ENCODE peak calls at places on chromosomes 2 and 18, in nine cellular contexts. F, Z, Y, I, Q, D, E, O and A are unnamed samples.

GRCh38 chr2:191555092-191555742 is 122.7 kb upstream of the NABP1 start:
- DNase-seq in F (peak; percentile 67), Z (peak; percentile 77), Y (peak; percentile 82), I (peak; percentile 80), Q (peak; percentile 85), D (peak; percentile 82), E (peak; percentile 73), O (peak; percentile 93), A (peak; percentile 64)

GRCh38 chr18:58025733-58026132 is 18.3 kb upstream of the NEDD4L start:
- DNase-seq in F (no peak), Z (no peak), Y (peak; percentile 34), I (peak; percentile 15), Q (no peak), D (no peak), E (no peak), O (no peak), A (no peak)

GRCh38 chr2:168155036-168155435 is 92.4 kb downstream of the STK39 start:
- DNase-seq in F (no peak), Z (no peak), Y (no peak), I (peak; percentile 42), Q (no peak), D (no peak), E (no peak), O (no peak), A (no peak)

GRCh38 chr2:43019536-43020183 is 206.7 kb downstream of the ZFP36L2 start:
- DNase-seq in F (no peak), Z (no peak), Y (no peak), I (no peak), Q (no peak), D (no peak), E (no peak), O (no peak), A (no peak)

GRCh38 chr2:74619651-74620297 is 28.4 kb downstream of the M1AP start:
- DNase-seq in F (peak; percentile 37), Z (no peak), Y (no peak), I (no peak), Q (no peak), D (no peak), E (no peak), O (no peak), A (no peak)

GRCh38 chr2:215378045-215378444 is 57.8 kb downstream of the FN1 start:
- DNase-seq in F (no peak), Z (no peak), Y (no peak), I (no peak), Q (no peak), D (no peak), E (no peak), O (no peak), A (no peak)

GRCh38 chr18:9417081-9417841 is 58.1 kb upstream of the RALBP1 start:
- DNase-seq in F (peak; percentile 72), Z (no peak), Y (peak; percentile 63), I (peak; percentile 11), Q (no peak), D (no peak), E (no peak), O (no peak), A (peak; percentile 47)

GRCh38 chr2:172021955-172022354 is 22.2 kb downstream of the METAP1D start:
- DNase-seq in F (peak; percentile 27), Z (no peak), Y (peak; percentile 65), I (peak; percentile 59), Q (no peak), D (no peak), E (no peak), O (no peak), A (no peak)

GRCh38 chr2:15507061-15507460 is 54.1 kb downstream of the NBAS start:
- DNase-seq in F (no peak), Z (no peak), Y (no peak), I (no peak), Q (no peak), D (no peak), E (no peak), O (no peak), A (no peak)

GRCh38 chr2:240579071-240579762 is 7.3 kb upstream of the CAPN10 start:
- DNase-seq in F (no peak), Z (no peak), Y (no peak), I (no peak), Q (no peak), D (no peak), E (no peak), O (no peak), A (no peak)

GRCh38 chr2:71609029-71609428 is 155.7 kb downstream of the DYSF start:
- DNase-seq in F (no peak), Z (peak; percentile 36), Y (no peak), I (no peak), Q (no peak), D (no peak), E (no peak), O (peak; percentile 10), A (peak; percentile 13)

DNA sequence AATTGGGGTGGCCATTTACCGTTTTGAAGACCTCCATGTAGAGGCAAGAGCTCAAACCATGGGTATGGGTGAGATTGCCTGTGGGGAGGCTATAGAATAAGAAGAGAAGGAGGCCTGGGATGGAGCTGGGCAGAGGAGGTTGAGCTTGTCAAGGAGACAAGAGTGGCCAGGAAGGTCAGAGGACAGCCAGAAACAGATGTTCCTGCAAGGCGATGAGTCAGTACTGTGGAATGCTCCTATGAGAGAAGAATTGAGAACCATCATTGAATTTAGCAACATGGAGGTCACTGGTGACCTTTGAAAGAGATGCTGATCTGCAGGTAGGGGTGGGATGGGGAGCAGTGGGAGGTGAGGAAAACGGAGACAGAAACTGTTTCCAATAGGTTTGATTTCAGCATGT is 3.5 kb downstream of the ACSL3 start:
- DNase-seq in F (no peak), Z (no peak), Y (peak; percentile 83), I (peak; percentile 83), Q (no peak), D (no peak), E (peak; percentile 61), O (no peak), A (peak; percentile 49)
- H3K4me3 ChIP-seq in F (no peak overlapping the region), Z (no peak overlapping the region), Y (no peak overlapping the region), I (no peak overlapping the region), Q (no peak overlapping the region), D (no peak overlapping the region), E (peak overlapping the region; percentile 99), O (no peak overlapping the region), A (no peak overlapping the region)

GRCh38 chr2:101842471-101842870 is 145.0 kb downstream of the MAP4K4 start:
- DNase-seq in F (no peak), Z (no peak), Y (no peak), I (no peak), Q (no peak), D (no peak), E (no peak), O (no peak), A (no peak)

GRCh38 chr2:101841679-101842327 is 144.3 kb downstream of the MAP4K4 start:
- DNase-seq in F (no peak), Z (no peak), Y (no peak), I (no peak), Q (no peak), D (no peak), E (no peak), O (no peak), A (no peak)

GRCh38 chr2:101844055-101844635 is 146.6 kb downstream of the MAP4K4 start:
- DNase-seq in F (no peak), Z (no peak), Y (peak; percentile 87), I (peak; percentile 63), Q (no peak), D (no peak), E (no peak), O (no peak), A (no peak)

GRCh38 chr2:101843048-101843447 is 145.5 kb downstream of the MAP4K4 start:
- DNase-seq in F (no peak), Z (no peak), Y (peak; percentile 77), I (no peak), Q (no peak), D (no peak), E (no peak), O (no peak), A (no peak)

DNA sequence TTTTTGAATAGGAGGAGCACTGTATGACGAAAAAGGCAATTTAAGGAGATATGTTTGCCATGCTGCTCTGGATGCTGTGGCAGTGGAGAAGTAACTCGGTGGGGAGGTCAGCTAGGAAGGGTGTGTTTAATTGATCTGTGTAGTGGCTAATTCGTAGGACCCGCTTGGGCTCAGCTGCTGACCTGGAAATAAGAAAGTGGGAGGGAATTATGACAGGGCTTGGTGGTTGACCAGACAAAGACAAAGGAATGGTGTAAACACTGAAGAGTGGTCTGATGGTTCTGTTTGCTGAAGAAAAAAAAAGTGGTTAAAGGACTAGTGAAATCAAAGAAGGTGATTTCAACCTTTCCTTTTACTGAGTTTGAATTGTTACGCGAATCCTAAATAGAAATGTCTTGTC is 146.0 kb downstream of the MAP4K4 start:
- DNase-seq in F (no peak), Z (no peak), Y (no peak), I (no peak), Q (no peak), D (no peak), E (no peak), O (no peak), A (no peak)
- H3K36me3 ChIP-seq in F (peaks cover 35% of the 10 kb centered on the region), Z (peaks cover 87% of the 10 kb centered on the region), Y (peaks cover 82% of the 10 kb centered on the region), I (peaks cover 10% of the 10 kb centered on the region), Q (peaks cover 14% of the 10 kb centered on the region), D (peaks cover 92% of the 10 kb centered on the region), E (peaks cover 43% of the 10 kb centered on the region), O (no peaks in the 10 kb centered on the region), A (peaks cover 17% of the 10 kb centered on the region)

DNA sequence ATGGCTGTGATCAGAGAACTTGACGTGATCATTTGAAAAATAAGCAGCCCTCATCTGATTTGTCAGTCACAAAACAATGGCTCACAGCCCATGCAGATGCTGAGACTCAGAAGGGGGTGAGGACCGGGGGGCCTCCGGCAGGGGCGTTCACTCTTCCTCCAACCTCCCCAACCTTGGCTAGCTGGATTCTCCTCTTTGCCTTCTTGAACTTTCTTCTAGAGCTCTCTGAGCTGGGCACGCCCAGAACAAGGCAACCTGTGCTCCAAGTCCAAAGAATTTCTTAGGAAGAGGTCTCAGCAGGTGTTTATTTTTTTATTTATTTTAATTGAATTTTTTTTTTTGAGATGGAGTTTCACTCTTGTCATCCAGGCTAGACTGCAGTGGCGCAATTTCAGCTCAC is 16.4 kb downstream of the EDAR start:
- DNase-seq in F (no peak), Z (no peak), Y (no peak), I (no peak), Q (no peak), D (no peak), E (no peak), O (peak; percentile 61), A (no peak)
- H3K27me3 ChIP-seq in F (no peaks in the 10 kb centered on the region), Z (no peaks in the 10 kb centered on the region), Y (peaks cover 36% of the 10 kb centered on the region), I (peaks cover 26% of the 10 kb centered on the region), Q (no peaks in the 10 kb centered on the region), D (no peaks in the 10 kb centered on the region), E (peaks cover 35% of the 10 kb centered on the region), O (no peaks in the 10 kb centered on the region), A (no peaks in the 10 kb centered on the region)

DNA sequence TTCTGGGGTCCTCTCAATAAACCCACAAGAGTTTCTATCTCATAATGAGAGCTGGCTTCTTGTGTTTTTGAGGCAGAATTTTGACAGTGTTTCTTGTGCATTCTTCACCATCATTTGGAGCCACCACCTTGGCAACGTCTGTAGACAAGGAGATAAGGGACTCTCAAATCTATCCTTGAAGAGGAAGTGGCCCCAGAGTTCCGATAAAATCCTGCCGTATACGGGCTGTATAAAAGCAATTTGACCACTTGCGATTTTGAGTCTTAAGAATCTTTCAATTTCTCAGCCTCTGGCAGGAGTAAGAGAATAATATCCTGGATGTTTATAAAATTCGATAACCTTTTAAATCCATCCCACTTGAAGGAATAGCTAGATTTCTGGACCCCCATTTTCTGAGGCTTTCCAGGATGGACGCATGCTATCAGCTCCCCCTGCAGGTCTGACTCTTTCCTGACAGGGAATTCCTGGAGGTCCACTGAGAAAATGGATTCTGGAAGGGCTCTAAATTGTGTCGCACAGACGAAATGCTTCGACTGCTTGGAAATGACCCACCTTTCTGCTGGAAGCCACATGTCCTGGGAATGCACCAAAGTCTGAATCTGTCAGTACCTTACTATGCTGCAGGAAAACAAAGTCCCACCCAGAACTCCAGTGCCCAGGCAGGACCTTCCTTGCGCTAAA is 54.1 kb downstream of the E2F6 start:
- DNase-seq in F (peak; percentile 49), Z (no peak), Y (peak; percentile 63), I (peak; percentile 60), Q (no peak), D (peak; percentile 66), E (peak; percentile 65), O (peak; percentile 77), A (peak; percentile 76)
- H3K4me3 ChIP-seq in F (peak overlapping the region; percentile 19), Z (peak overlapping the region; percentile 56), Y (no peak overlapping the region), I (no peak overlapping the region), Q (no peak overlapping the region), D (no peak overlapping the region), E (no peak overlapping the region), O (peak overlapping the region; percentile 31), A (no peak overlapping the region)